ENCODE peak calls at places on chromosomes 13 and 19, in five cellular contexts. Y, P, T, N and L are unnamed samples.

GRCh38 chr19:45824041-45824471 is 8.9 kb upstream of the RSPH6A start:
- DNase-seq in T (no peak), N (no peak), P (no peak), Y (no peak), L (no peak)

GRCh38 chr13:96053003-96053703 is at the start of gene UGGT2:
- DNase-seq in Y (no peak), N (peak; percentile 85), T (peak; percentile 2), P (peak; percentile 90), L (peak; percentile 80)

GRCh38 chr13:47908200-47908902 is 92.7 kb downstream of the SUCLA2 start:
- DNase-seq in P (no peak), T (no peak), N (peak; percentile 67), Y (no peak), L (no peak)

GRCh38 chr19:41325947-41326706 is 16.2 kb downstream of the CCDC97 start:
- DNase-seq in T (no peak), N (peak; percentile 72), Y (no peak), P (no peak), L (no peak)

GRCh38 chr13:69970521-69970920 is 137.1 kb upstream of the ATXN8OS start:
- DNase-seq in T (no peak), Y (no peak), N (peak; percentile 35), P (peak; percentile 37), L (no peak)

GRCh38 chr19:29531458-29532025 is 5.7 kb downstream of the VSTM2B start:
- DNase-seq in Y (no peak), P (no peak), T (no peak), N (no peak), L (no peak)

GRCh38 chr13:106001443-106001842 is 534.0 kb downstream of the EFNB2 start:
- DNase-seq in T (no peak), Y (no peak), N (no peak), P (no peak), L (no peak)

GRCh38 chr13:98020271-98020670 is 66.8 kb downstream of the IPO5 start:
- DNase-seq in Y (no peak), T (no peak), P (no peak), N (no peak), L (no peak)

GRCh38 chr19:49415810-49416200 is 7.4 kb downstream of the PTH2 start:
- DNase-seq in Y (no peak), P (no peak), T (no peak), N (no peak), L (no peak)

GRCh38 chr13:23794267-23795161 is 94.7 kb downstream of the MIPEP start:
- DNase-seq in N (peak; percentile 60), P (no peak), Y (no peak), T (no peak), L (no peak)

GRCh38 chr19:42143341-42144234 is 11.3 kb upstream of the POU2F2 start:
- DNase-seq in N (peak; percentile 5), T (no peak), P (peak; percentile 87), Y (peak; percentile 45), L (peak; percentile 83)